ENCODE peak calls at places on chromosome 3, in six cellular contexts. F is uterus, Z is tibial nerve, T is adrenal gland, Q is body of pancreas, X is A549. E is an unnamed sample. For H3K4me1 and H3K9me3, the result is how much of the 10 kb centered on the place peaks cover.

GRCh38 chr3:31710123-31710841 is 177.6 kb downstream of the STT3B start:
- DNase-seq in F (no peak), Z (no peak), T (no peak), Q (no peak), X (no peak), E (no peak)

GRCh38 chr3:37814547-37814946 is 47.1 kb upstream of the CTDSPL start:
- DNase-seq in F (no peak), Z (no peak), T (no peak), Q (no peak), X (no peak), E (no peak)

GRCh38 chr3:46193436-46193835 is 14.7 kb downstream of the CCR1 start:
- DNase-seq in F (no peak), Z (no peak), T (no peak), Q (no peak), X (no peak), E (no peak)

GRCh38 chr3:32593903-32594525 is 23.4 kb upstream of the DYNC1LI1 start:
- DNase-seq in F (no peak), Z (no peak), T (no peak), Q (no peak), X (no peak), E (no peak)

GRCh38 chr3:122646146-122646988 is 34.3 kb upstream of the PARP14 start:
- DNase-seq in F (no peak), Z (no peak), T (no peak), Q (no peak), X (no peak), E (no peak)

GRCh38 chr3:42763023-42763422 is 10.0 kb downstream of the CCDC13 start:
- DNase-seq in F (no peak), Z (no peak), T (no peak), Q (no peak), X (no peak), E (no peak)

GRCh38 chr3:105369501-105370371 is 3.0 kb downstream of the ALCAM start:
- DNase-seq in F (peak), Z (peak), T (peak), Q (peak), X (peak), E (no peak)

GRCh38 chr3:107315136-107315535 is 62.1 kb upstream of the CCDC54 start:
- DNase-seq in F (no peak), Z (no peak), T (no peak), Q (no peak), X (no peak), E (no peak)

GRCh38 chr3:156782921-156783320 is 43.2 kb upstream of the LEKR1 start:
- DNase-seq in F (no peak), Z (no peak), T (no peak), Q (no peak), X (no peak), E (no peak)

GRCh38 chr3:197942956-197943556 is 6.9 kb upstream of the RPL35A start:
- DNase-seq in F (no peak), Z (no peak), T (peak), Q (no peak), X (peak), E (no peak)

GRCh38 chr3:28186748-28187147 is 54.7 kb upstream of the CMC1 start:
- DNase-seq in F (no peak), Z (no peak), T (no peak), Q (no peak), X (no peak), E (no peak)

GRCh38 chr3:3806856-3807255 is 7.6 kb downstream of the LRRN1 start:
- DNase-seq in F (no peak), Z (no peak), T (no peak), Q (no peak), X (no peak), E (no peak)

GRCh38 chr3:126106336-126107202 is 22.6 kb upstream of the SLC41A3 start:
- DNase-seq in F (no peak), Z (no peak), T (peak), Q (no peak), X (no peak), E (peak)

GRCh38 chr3:158097571-158098553 is 8.4 kb downstream of the SHOX2 start:
- DNase-seq in F (peak), Z (no peak), T (peak), Q (peak), X (peak), E (no peak)

GRCh38 chr3:171168086-171168485 is 141.6 kb upstream of the SLC2A2 start:
- DNase-seq in F (no peak), Z (no peak), T (peak), Q (peak), X (peak), E (no peak)

GRCh38 chr3:63067999-63068645 is 192.9 kb upstream of the CADPS start:
- DNase-seq in F (no peak), Z (no peak), T (no peak), Q (peak), X (peak), E (no peak)

GRCh38 chr3:42680256-42680655 is 5.1 kb upstream of the KLHL40 start:
- DNase-seq in F (no peak), Z (no peak), T (no peak), Q (no peak), X (no peak), E (no peak)

GRCh38 chr3:139319428-139320402 is 24.1 kb upstream of the MRPS22 start:
- DNase-seq in F (no peak), Z (no peak), T (no peak), Q (peak), X (peak), E (no peak)

GRCh38 chr3:16559664-16560365 is 45.4 kb downstream of the DAZL start:
- DNase-seq in F (no peak), Z (no peak), T (no peak), Q (no peak), X (no peak), E (no peak)

GRCh38 chr3:118988198-118988842 is 46.3 kb downstream of the IGSF11 start:
- DNase-seq in F (no peak), Z (no peak), T (no peak), Q (no peak), X (no peak), E (no peak)

GRCh38 chr3:159236306-159236705 is 434.5 kb downstream of the MFSD1 start:
- DNase-seq in F (no peak), Z (no peak), T (no peak), Q (no peak), X (no peak), E (no peak)

GRCh38 chr3:160756907-160757623 is 1.0 kb downstream of the PPM1L start:
- DNase-seq in F (peak), Z (no peak), T (peak), Q (peak), X (no peak), E (no peak)

GRCh38 chr3:131806736-131807135 is 228.1 kb downstream of the CPNE4 start:
- DNase-seq in F (no peak), Z (no peak), T (no peak), Q (no peak), X (no peak), E (no peak)

GRCh38 chr3:14452676-14453367 is 50.4 kb downstream of the SLC6A6 start:
- DNase-seq in F (peak), Z (peak), T (peak), Q (peak), X (peak), E (no peak)

GRCh38 chr3:64295594-64295993 is 70.3 kb upstream of the PRICKLE2 start:
- DNase-seq in F (peak), Z (no peak), T (peak), Q (no peak), X (peak), E (no peak)

GRCh38 chr3:42535981-42536784 is 33.7 kb downstream of the VIPR1 start:
- DNase-seq in F (no peak), Z (no peak), T (no peak), Q (peak), X (peak), E (no peak)

GRCh38 chr3:150236683-150237082 is 171.4 kb upstream of the TSC22D2 start:
- DNase-seq in F (no peak), Z (no peak), T (no peak), Q (no peak), X (no peak), E (no peak)

GRCh38 chr3:196055683-196056270 is 26.1 kb downstream of the TFRC start:
- DNase-seq in F (no peak), Z (no peak), T (peak), Q (peak), X (peak), E (no peak)

GRCh38 chr3:71543371-71544016 is 40.0 kb downstream of the FOXP1 start:
- DNase-seq in F (peak), Z (no peak), T (no peak), Q (no peak), X (no peak), E (no peak)

GRCh38 chr3:4467522-4467867 is 426 bp upstream of the SUMF1 start:
- DNase-seq in F (no peak), Z (no peak), T (no peak), Q (no peak), X (no peak), E (no peak)

GRCh38 chr3:102510663-102511062 is 75.8 kb downstream of the ZPLD1 start:
- DNase-seq in F (no peak), Z (no peak), T (no peak), Q (no peak), X (no peak), E (no peak)

GRCh38 chr3:105564546-105565288 is 198.0 kb downstream of the ALCAM start:
- DNase-seq in F (no peak), Z (no peak), T (no peak), Q (no peak), X (no peak), E (no peak)

DNA sequence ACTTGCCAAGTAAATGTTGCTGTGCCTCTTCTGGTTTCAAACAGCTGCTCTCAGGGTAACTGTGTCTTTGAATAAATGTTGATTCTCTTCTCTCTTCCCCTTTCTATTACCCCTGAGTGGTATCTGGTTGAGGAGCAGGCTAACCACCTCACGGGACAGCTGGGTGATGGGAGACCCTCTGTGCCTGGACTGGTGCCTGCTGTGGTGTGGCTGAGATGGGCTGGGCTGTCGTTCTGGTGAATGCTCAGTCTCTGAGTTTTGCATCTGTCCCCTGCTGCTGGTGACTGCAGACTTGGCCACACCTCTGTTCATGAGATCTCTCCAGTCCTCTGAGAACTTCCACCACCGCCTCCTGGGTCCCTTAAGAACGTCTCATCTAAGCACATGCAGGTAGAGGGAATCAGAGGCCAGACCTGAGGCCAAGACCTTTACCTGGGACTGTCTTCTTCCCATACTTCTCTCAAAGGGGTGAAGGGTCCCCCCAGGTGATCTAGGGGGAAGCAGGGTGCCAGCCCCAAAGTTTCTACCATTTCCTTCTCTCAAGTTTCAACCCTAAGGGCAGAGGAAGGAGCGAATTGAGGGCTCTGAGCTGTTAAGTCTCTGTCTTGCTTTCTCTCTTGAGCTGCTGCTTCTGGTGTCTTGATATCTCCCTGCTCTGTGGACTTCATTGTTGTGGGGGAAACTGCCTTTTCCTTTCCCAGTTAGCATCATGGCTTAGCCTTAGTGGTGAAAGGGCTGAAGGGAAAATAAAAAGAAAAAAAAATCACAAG is 252.9 kb downstream of the EBLN2 start:
- DNase-seq in F (no peak), Z (no peak), T (no peak), Q (no peak), X (no peak), E (no peak)
- H3K4me1 ChIP-seq in F (under half), Z (under half), T (under half), Q (under half), X (under half), E (under half)

DNA sequence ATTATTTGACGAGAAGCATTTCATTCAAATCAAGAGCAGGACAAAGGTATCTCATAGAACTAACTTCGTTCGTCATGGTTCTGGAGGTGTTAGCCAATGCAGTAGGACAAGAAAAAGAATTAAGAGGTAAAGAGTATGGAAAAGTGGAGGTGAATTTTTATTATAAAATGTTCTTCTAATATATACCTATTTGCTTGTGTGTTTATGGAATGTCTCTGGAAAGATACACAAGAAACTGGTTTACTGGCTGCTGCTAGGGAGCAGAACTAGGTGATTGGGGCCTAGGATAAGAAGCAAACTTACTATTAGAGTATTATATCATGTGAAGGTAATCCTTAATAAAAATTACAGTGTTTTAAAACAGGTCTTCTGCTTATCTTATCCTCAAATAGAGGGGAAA is 30.9 kb upstream of the TATDN2 start:
- DNase-seq in F (no peak), Z (no peak), T (no peak), Q (no peak), X (no peak), E (no peak)
- TF ChIP-seq POLR2A in F (no peak), Z (no peak), T (no peak), Q (no peak), X (no peak), E (no peak)

DNA sequence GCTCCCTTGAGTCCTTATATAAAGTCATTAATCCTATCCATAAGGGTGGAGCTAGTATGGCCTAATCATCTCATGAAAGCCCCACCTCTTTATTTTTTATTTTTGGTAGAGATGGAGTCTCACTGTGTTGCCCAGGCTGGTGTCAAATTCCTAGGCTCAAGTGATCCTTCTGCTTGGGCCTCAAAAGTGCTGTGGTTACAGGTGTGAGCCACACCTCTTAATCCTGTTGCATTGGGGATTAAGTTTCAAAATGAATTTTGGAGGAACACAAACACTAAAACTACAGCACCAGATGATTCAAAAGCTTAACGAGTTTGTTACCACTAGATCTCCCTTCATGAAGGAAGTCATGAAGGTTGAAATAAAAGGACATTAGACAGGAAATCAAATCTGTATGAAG is 27.7 kb downstream of the RAB7A start:
- DNase-seq in F (no peak), Z (no peak), T (no peak), Q (no peak), X (no peak), E (no peak)
- H3K9me3 ChIP-seq in F (under half), Z (under half), T (under half), Q (under half), X (under half), E (under half)

GRCh38 chr3:97871788-97872187 is 50.0 kb downstream of the CRYBG3 start:
- DNase-seq in F (no peak), Z (no peak), T (no peak), Q (no peak), X (no peak), E (no peak)
- H3K4me1 ChIP-seq in F (under half), Z (under half), T (under half), Q (under half), X (under half), E (under half)

GRCh38 chr3:179450321-179450720 is 949 bp downstream of the GNB4 start:
- DNase-seq in F (no peak), Z (no peak), T (no peak), Q (no peak), X (no peak), E (no peak)
- TF ChIP-seq POLR2A in F (no peak), Z (no peak), T (no peak), Q (no peak), X (no peak), E (no peak)

GRCh38 chr3:19668163-19668562 is 265.9 kb downstream of the EFHB start:
- DNase-seq in F (no peak), Z (no peak), T (no peak), Q (no peak), X (no peak), E (no peak)

DNA sequence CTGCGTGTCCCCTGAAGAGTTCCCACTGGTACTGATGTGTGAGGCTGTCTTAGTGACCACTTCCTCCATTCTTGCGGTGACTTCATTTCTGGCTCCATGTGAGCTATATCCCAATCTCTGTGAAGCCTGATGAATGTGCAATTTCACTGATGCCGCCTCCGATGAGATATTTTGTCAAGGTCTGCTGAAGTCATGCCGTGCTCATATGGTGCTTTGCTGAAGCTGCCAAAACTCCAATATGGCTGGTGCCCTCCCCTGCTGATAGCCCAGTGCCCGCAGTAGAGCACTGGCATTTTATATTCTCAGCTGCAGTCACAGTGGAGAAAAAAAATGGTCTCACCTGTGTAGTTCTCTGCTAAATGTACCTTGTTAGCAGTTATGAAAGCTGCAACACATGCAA is 271.5 kb downstream of the EFHB start:
- DNase-seq in F (no peak), Z (no peak), T (no peak), Q (no peak), X (no peak), E (no peak)
- H3K9me3 ChIP-seq in F (under half), Z (under half), T (under half), Q (under half), X (under half), E (under half)

GRCh38 chr3:195034101-195034500 is 236.9 kb downstream of the XXYLT1 start:
- DNase-seq in F (peak), Z (no peak), T (no peak), Q (no peak), X (no peak), E (no peak)
- H3K4me1 ChIP-seq in F (under half), Z (under half), T (under half), Q (under half), X (under half), E (under half)

DNA sequence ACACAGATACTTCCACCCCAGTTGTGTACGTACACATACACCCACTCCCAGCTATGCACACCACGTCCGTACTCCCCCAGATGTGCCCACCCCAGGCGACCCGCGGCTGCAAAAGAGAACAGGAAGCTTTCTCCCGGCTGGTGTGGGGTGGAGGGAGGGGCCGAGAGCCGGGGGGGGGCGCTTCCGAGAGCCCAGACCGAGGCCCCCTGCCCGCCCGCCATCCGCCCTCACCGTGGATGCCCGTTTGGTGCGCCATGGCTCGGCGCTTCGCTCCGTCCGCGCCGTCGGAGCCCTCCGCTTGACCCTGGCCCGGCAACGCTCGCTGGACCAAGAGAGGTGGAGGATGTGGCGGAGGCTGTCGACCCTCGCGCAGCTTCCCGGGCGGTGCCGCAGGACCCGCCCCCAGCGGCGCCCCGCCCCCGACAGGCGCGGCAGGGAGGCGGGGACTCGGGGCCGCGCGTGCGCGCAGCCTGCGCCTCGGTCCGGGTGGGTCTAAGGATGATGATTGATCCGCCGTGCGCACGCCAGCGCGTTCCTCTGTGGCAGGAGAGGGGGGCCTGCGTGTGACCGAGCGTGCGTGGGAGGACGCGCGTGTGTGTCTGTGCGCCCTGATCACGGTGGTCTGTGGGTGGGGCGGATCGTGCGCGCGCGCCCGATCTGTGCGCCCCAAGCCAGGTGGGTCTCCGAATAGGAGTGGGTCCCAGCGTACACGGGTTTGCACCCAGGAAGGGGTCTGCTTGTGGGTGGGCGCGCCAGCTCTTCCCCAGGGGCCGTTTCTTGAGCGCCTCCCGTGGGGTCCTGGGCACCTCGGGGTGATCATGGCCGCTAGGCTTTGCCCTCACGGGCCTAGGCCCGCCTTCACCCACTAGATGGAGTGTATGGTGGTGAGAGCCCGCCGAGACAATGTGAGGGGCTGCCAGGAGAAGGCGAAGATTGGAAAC is at the start of gene TWF2:
- DNase-seq in F (peak), Z (peak), T (peak), Q (peak), X (peak), E (no peak)
- TF ChIP-seq POLR2A in F (peak), Z (peak), T (peak), Q (no peak), X (peak), E (no peak)

DNA sequence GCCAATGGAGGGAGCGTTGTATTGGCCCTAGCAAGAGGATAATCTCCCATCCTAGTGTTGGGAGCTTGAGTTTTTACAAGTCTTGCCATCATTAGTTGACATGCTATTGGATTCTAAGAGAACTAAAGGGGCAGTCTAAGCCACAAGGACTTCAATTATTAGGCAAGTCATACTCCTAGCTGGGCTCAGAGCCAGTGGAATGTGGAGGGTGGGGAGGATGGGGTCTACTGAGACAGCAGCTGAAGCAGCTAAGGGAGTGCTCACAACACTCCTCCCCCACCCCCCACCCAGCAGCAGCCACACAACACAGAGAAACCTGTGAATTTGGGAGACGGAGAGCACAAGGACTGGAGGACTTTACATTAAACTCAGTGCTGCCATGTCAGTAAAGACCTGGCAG is 27.9 kb downstream of the FRG2C start:
- DNase-seq in F (no peak), Z (no peak), T (no peak), Q (no peak), X (no peak), E (no peak)
- H3K9me3 ChIP-seq in F (under half), Z (under half), T (under half), Q (under half), X (under half), E (under half)